ENCODE peak calls at places on chromosomes 12 and 14, in eight cellular contexts. R is HEK293T; E is lower leg skin; U is psoas muscle; L is GM04503; V is stimulated activated CD4-positive, alpha-beta T cell treated with anti-CD3 and anti-CD28 coated beads, Interleukin-2, amount 100 ng/mL, for 24 hours; M is NCI-H1092; N is T follicular helper cell. C is an unnamed sample.

GRCh38 chr12:5648692-5649338 is 216.9 kb downstream of the NTF3 start:
- DNase-seq in E (no peak), U (no peak), V (no peak), L (no peak), M (peak; percentile 84), N (no peak), R (peak; percentile 39), C (no peak)

GRCh38 chr12:41254546-41254945 is 66.4 kb downstream of the PDZRN4 start:
- DNase-seq in V (no peak), U (no peak), M (no peak), L (no peak), E (no peak), N (no peak), R (no peak), C (no peak)

GRCh38 chr12:66693901-66694513 is 15.1 kb upstream of the GRIP1 start:
- DNase-seq in U (no peak), R (peak; percentile 47), V (peak; percentile 1), M (peak; percentile 45), N (no peak), L (peak; percentile 24), E (peak; percentile 19), C (no peak)

GRCh38 chr12:62722971-62723680 is 211.8 kb downstream of the PPM1H start:
- DNase-seq in N (no peak), E (no peak), R (no peak), M (peak; percentile 22), U (no peak), V (no peak), L (no peak), C (no peak)

GRCh38 chr14:92105073-92105844 is 1.1 kb downstream of the ATXN3 start:
- DNase-seq in V (no peak), L (peak; percentile 21), U (no peak), M (no peak), R (no peak), E (no peak), N (no peak), C (no peak)

GRCh38 chr14:96725232-96725631 is 72.0 kb upstream of the VRK1 start:
- DNase-seq in U (no peak), V (no peak), N (no peak), R (no peak), E (no peak), M (no peak), L (no peak), C (no peak)

GRCh38 chr12:59304077-59304721 is 291.6 kb upstream of the SLC16A7 start:
- DNase-seq in V (no peak), N (no peak), L (no peak), R (no peak), U (no peak), M (no peak), E (no peak), C (no peak)

GRCh38 chr14:74841230-74842207 is 34.4 kb downstream of the PROX2 start:
- DNase-seq in N (no peak), V (peak; percentile 22), L (no peak), E (no peak), U (no peak), M (no peak), R (no peak), C (peak; percentile 30)

GRCh38 chr14:104353921-104354701 is 215.7 kb downstream of the KIF26A start:
- DNase-seq in L (no peak), N (no peak), V (no peak), R (no peak), M (no peak), U (peak; percentile 37), E (no peak), C (no peak)

GRCh38 chr12:31322651-31323248 is 3.2 kb downstream of the SINHCAF start:
- DNase-seq in V (no peak), U (no peak), L (no peak), M (no peak), R (no peak), E (no peak), N (no peak), C (no peak)

GRCh38 chr14:103880986-103881926 is 33.9 kb upstream of the PPP1R13B start:
- DNase-seq in U (peak; percentile 45), E (no peak), L (no peak), R (no peak), V (no peak), N (no peak), M (no peak), C (no peak)

GRCh38 chr12:113214938-113215400 is 6.3 kb upstream of the TPCN1 start:
- DNase-seq in L (peak; percentile 98), V (no peak), R (no peak), E (peak; percentile 91), N (no peak), U (peak; percentile 72), M (no peak), C (no peak)

GRCh38 chr12:92030618-92031017 is 115.0 kb downstream of the BTG1 start:
- DNase-seq in E (peak; percentile 76), V (peak; percentile 25), M (no peak), N (peak; percentile 50), R (no peak), U (no peak), L (no peak), C (peak; percentile 55)

C was measured in activated T-helper 1 cell treated with anti-CD3 and anti-CD28 coated beads, Interleukin-12 subunit alpha, Interleukin-12 subunit beta, Interleukin-2, Interleukin-4 antibody, amounts not matched to agents 30 ng/mL and 10 ng/mL and 1 ng/mL, durations not matched to agents 14 hours and 24 hours and 36 hours.